ENCODE peak calls at places on chromosomes 11 and 22, in five cellular contexts. U, H, Y, C and M are unnamed samples. For H3K4me1, the result is how much of the 10 kb centered on the place peaks cover.

GRCh38 chr11:128632151-128632791 is 44.9 kb upstream of the ETS1 start:
- DNase-seq in U (peak), H (no peak), Y (no peak), C (no peak), M (peak)

GRCh38 chr11:58024601-58025091 is 965 bp downstream of the OR9Q1 start:
- DNase-seq in U (no peak), H (peak), Y (peak), C (peak), M (no peak)

GRCh38 chr22:23533771-23534191 is 46.3 kb downstream of the IGLL1 start:
- DNase-seq in U (no peak), H (peak), Y (no peak), C (no peak), M (peak)

GRCh38 chr11:59142530-59143507 is at the start of gene FAM111A:
- DNase-seq in U (peak), H (peak), Y (peak), C (peak), M (peak)

GRCh38 chr11:14773755-14774154 is 118.3 kb downstream of the CYP2R1 start:
- DNase-seq in U (no peak), H (no peak), Y (no peak), C (no peak), M (no peak)

GRCh38 chr11:65565624-65566453 is 4.4 kb upstream of the ZNRD2 start:
- DNase-seq in U (no peak), H (no peak), Y (no peak), C (no peak), M (no peak)

GRCh38 chr11:19367051-19367709 is 126.4 kb upstream of the E2F8 start:
- DNase-seq in U (no peak), H (no peak), Y (no peak), C (no peak), M (no peak)

GRCh38 chr11:2655834-2656622 is 43.8 kb downstream of the KCNQ1OT1 start:
- DNase-seq in U (no peak), H (no peak), Y (peak), C (no peak), M (no peak)

GRCh38 chr11:34680206-34680605 is 59.3 kb downstream of the EHF start:
- DNase-seq in U (no peak), H (no peak), Y (no peak), C (no peak), M (no peak)

GRCh38 chr11:2171531-2171930 is at the start of gene TH:
- DNase-seq in U (no peak), H (no peak), Y (peak), C (no peak), M (no peak)

GRCh38 chr11:35144811-35145210 is 5.8 kb downstream of the CD44 start:
- DNase-seq in U (no peak), H (no peak), Y (no peak), C (no peak), M (no peak)

GRCh38 chr11:108664241-108664640 is 628 bp upstream of the DDX10 start:
- DNase-seq in U (no peak), H (peak), Y (no peak), C (no peak), M (no peak)

GRCh38 chr11:34656062-34656720 is 35.3 kb downstream of the EHF start:
- DNase-seq in U (no peak), H (no peak), Y (no peak), C (no peak), M (no peak)

GRCh38 chr11:120135838-120136237 is 2.1 kb downstream of the TRIM29 start:
- DNase-seq in U (no peak), H (no peak), Y (peak), C (no peak), M (no peak)

GRCh38 chr11:45252134-45252856 is 33.8 kb downstream of the SYT13 start:
- DNase-seq in U (no peak), H (peak), Y (peak), C (no peak), M (peak)

GRCh38 chr22:25666308-25666707 is 75.7 kb upstream of the MYO18B start:
- DNase-seq in U (no peak), H (peak), Y (peak), C (no peak), M (peak)

GRCh38 chr11:36447514-36447913 is 62.6 kb downstream of the TRAF6 start:
- DNase-seq in U (no peak), H (no peak), Y (peak), C (no peak), M (no peak)

GRCh38 chr11:96114178-96115070 is 190.5 kb upstream of the MTMR2 start:
- DNase-seq in U (no peak), H (no peak), Y (no peak), C (no peak), M (no peak)

GRCh38 chr22:33850724-33851123 is 69.6 kb downstream of the LARGE1 start:
- DNase-seq in U (no peak), H (no peak), Y (no peak), C (no peak), M (peak)

GRCh38 chr11:26079966-26080365 is 252.0 kb upstream of the ANO3 start:
- DNase-seq in U (no peak), H (no peak), Y (no peak), C (no peak), M (no peak)

GRCh38 chr11:3160252-3161031 is 4.7 kb downstream of the OSBPL5 start:
- DNase-seq in U (no peak), H (peak), Y (peak), C (peak), M (peak)

GRCh38 chr11:77672276-77672675 is 34.7 kb upstream of the CLNS1A start:
- DNase-seq in U (no peak), H (peak), Y (peak), C (no peak), M (no peak)

GRCh38 chr22:31055322-31056159 is 25.6 kb upstream of the SMTN start:
- DNase-seq in U (no peak), H (peak), Y (peak), C (peak), M (peak)

GRCh38 chr11:95788921-95789505 is 569 bp downstream of the FAM76B start:
- DNase-seq in U (no peak), H (no peak), Y (peak), C (peak), M (peak)

GRCh38 chr22:45499746-45500145 is 2.9 kb upstream of the FBLN1 start:
- DNase-seq in U (no peak), H (no peak), Y (no peak), C (no peak), M (no peak)

GRCh38 chr11:844693-845644 is 2.3 kb downstream of the TSPAN4 start:
- DNase-seq in U (no peak), H (peak), Y (peak), C (peak), M (peak)

GRCh38 chr11:103317118-103317517 is 207.9 kb downstream of the DYNC2H1 start:
- DNase-seq in U (no peak), H (no peak), Y (peak), C (no peak), M (no peak)

GRCh38 chr11:68191661-68192579 is 21.2 kb downstream of the KMT5B start:
- DNase-seq in U (no peak), H (no peak), Y (no peak), C (no peak), M (no peak)

GRCh38 chr11:75689861-75690641 is 21.2 kb upstream of the MAP6 start:
- DNase-seq in U (no peak), H (no peak), Y (no peak), C (no peak), M (no peak)

GRCh38 chr22:41563051-41563711 is 2.4 kb downstream of the CSDC2 start:
- DNase-seq in U (no peak), H (peak), Y (peak), C (no peak), M (peak)

DNA sequence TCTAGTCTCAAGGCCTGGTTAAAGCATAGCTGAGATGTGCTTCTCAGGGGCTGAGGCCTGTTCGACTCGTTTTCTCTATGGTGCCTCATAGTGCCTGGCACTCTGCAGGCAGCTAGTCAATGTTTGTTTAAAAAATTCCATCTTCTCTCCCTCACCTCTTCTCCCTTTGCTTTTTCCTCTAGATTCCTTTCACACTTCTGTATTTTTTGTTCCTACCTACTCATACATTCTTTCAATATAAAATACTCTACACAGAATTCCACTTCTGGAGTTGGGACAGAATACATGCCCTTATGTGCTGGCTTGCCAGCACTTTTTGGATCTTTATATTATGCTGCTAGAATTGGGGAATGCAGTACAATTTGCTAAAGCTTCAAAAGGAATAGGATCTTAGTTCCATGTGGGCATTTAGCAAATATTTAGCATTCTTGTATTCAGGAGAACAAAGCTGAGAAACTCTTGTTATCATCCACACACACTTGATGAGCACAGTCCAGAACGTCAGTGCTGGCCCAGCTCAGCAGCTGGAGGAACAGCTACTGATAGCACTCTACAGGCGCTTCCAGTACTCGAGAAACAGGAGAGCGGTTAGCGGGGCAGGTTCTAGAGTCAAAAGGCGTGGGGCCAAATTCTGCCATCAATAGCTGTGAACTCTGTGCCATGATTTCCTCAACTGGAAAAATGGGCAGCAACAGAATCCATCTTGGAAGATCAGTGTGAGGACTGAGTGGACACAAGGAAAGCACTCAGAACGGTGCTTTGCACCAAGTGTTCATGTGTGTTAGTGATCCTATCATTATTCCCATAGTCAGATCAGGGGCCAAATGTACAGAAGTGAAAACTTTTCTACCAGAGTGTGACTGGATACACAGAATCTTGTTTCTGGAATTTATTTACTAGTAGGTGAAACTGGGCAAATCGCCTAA is 3.4 kb downstream of the JOSD1 start:
- DNase-seq in U (no peak), H (no peak), Y (no peak), C (no peak), M (no peak)
- H3K4me1 ChIP-seq in U (under half), H (half or more), Y (under half), C (under half), M (under half)

DNA sequence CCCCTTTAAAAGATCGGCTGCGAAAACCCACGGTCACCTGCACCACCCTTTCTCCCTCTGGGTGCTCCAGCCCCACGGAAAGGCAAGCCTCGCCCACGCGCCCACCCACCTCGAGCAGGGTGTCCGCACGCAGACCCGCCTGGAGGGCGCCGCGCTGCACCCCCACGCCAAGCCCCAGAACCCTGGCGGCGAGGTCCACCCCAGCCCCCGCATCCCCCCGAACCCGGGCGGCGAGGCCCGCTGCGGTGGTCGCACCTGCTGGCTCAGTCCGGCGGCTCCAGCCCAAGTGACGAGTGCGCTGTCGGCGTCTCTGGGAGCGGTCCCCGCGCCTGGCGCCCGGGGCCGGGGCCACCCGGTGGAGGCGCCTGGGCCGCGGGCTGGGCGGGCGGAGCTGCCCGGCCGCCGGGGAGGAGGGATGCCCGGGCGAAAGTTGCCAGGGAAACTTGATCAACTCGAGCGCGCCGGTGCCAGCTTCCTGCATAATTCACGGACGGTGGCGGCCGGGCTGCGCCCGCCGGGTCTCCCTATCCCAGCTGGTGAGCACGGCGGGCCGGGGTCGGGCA is 1.1 kb downstream of the SHANK2 start:
- DNase-seq in U (no peak), H (peak), Y (peak), C (no peak), M (peak)
- H3K4me1 ChIP-seq in U (under half), H (under half), Y (under half), C (under half), M (under half)

DNA sequence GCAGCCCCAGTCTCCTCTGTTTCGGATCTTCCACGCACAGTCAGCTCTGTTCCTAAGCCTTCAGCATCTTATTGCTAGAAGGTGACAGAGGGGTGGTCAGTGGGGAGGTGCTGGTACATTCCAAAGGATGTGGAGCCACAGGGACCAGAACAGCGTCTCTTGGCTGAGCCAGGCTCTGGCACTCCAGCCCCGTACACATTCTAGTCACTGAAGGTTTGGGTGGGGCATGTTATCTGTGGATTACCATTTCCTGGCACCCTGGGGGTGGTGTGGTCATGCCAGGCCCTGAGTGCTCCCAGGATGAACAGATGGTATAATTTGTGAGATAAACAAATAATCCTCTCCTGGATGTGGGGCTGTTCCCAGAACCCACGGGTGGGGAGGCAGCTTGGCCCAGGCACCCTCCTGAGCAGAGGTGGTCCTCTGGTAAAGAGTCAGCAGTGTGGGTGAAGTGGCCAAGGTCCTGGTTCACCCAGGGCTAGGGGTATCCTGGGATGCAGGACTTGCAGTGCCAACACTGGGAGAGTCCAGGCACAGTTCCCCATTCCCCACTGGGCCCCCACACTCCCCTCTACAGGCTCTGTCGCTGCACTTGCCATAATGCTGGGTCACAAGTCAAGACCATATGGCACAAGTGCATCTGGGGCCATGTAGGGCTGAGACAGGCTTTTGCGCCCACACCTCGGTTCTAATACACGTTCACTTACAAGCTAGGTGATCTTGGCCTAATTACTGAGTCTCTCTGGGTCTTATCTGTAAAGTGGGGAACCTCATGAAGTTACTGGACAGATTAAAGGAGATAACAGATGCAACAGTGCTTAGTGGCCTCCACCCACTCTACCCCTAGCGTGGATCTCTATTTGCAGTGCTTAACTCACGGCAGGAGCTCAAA is 33.0 kb downstream of the DKK3 start:
- DNase-seq in U (no peak), H (no peak), Y (no peak), C (no peak), M (peak)
- H3K4me1 ChIP-seq in U (under half), H (under half), Y (under half), C (half or more), M (under half)

GRCh38 chr11:46745995-46746394 is 27.0 kb downstream of the F2 start:
- DNase-seq in U (no peak), H (no peak), Y (no peak), C (no peak), M (no peak)

GRCh38 chr11:46743693-46744339 is 24.8 kb downstream of the F2 start:
- DNase-seq in U (no peak), H (no peak), Y (no peak), C (no peak), M (no peak)

GRCh38 chr11:46743043-46743442 is 24.0 kb downstream of the F2 start:
- DNase-seq in U (no peak), H (no peak), Y (no peak), C (no peak), M (no peak)

GRCh38 chr11:46745328-46745727 is 26.3 kb downstream of the F2 start:
- DNase-seq in U (no peak), H (no peak), Y (no peak), C (no peak), M (no peak)

DNA sequence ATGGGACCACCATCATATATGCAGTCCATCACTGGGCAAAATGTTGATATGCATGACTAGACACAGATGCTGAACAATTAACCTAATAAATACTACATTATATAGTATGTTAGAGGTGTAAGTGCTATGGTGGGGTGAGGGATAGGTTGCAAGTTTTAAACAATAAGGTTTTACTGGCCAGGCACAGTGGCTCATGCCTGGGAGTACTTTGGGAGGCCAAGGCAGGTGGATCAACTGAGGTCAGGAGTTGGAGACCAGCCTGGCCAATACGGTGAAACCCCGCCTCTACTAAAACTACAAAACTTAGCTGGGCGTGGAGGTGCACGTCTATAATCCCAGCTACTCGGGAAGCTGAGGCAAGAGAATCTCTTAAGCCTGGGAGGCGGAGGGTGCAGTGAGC is 28.1 kb downstream of the F2 start:
- DNase-seq in U (no peak), H (no peak), Y (no peak), C (no peak), M (no peak)
- H3K4me1 ChIP-seq in U (under half), H (under half), Y (under half), C (under half), M (under half)